ENCODE peak calls at places on chromosome 17, in six cellular contexts. J is brain microvascular endothelial cell, U is BE2C, K is heart right ventricle, H is PC-3, R is HFF-Myc. Q is an unnamed sample.
A peak's percentile ranks its signal among the peaks of the same experiment; 100 is the strongest.

GRCh38 chr17:64357191-64357981 is 33.3 kb downstream of the PECAM1 start:
- DNase-seq in J (peak; percentile 87), U (no peak), K (peak; percentile 66), H (peak; percentile 76), R (peak; percentile 99), Q (no peak)

GRCh38 chr17:43372273-43372911 is 26.4 kb upstream of the ARL4D start:
- DNase-seq in J (no peak), U (peak; percentile 52), K (peak; percentile 43), H (no peak), R (no peak), Q (no peak)

GRCh38 chr17:62617894-62618472 is 9.5 kb upstream of the MRC2 start:
- DNase-seq in J (no peak), U (no peak), K (no peak), H (no peak), R (peak; percentile 39), Q (no peak)

GRCh38 chr17:76734080-76734840 is 2.9 kb downstream of the SRSF2 start:
- DNase-seq in J (no peak), U (no peak), K (no peak), H (no peak), R (no peak), Q (no peak)

GRCh38 chr17:12839042-12839441 is 49.7 kb downstream of the ARHGAP44 start:
- DNase-seq in J (no peak), U (no peak), K (no peak), H (no peak), R (no peak), Q (no peak)

GRCh38 chr17:17784599-17785264 is 52.1 kb downstream of the SREBF1 start:
- DNase-seq in J (peak; percentile 12), U (peak; percentile 66), K (no peak), H (peak; percentile 36), R (no peak), Q (no peak)

GRCh38 chr17:48961516-48962233 is 6.7 kb downstream of the GIP start:
- DNase-seq in J (peak; percentile 72), U (no peak), K (no peak), H (peak; percentile 64), R (no peak), Q (no peak)

GRCh38 chr17:59435238-59435637 is 103.8 kb downstream of the YPEL2 start:
- DNase-seq in J (peak; percentile 75), U (no peak), K (no peak), H (peak; percentile 97), R (no peak), Q (peak; percentile 72)

GRCh38 chr17:1627987-1628855 is at the start of gene SLC43A2:
- DNase-seq in J (peak; percentile 56), U (peak; percentile 85), K (peak; percentile 79), H (peak; percentile 69), R (no peak), Q (no peak)

GRCh38 chr17:43570518-43570928 is 24.4 kb upstream of the ETV4 start:
- DNase-seq in J (peak; percentile 41), U (no peak), K (no peak), H (peak; percentile 91), R (peak; percentile 51), Q (no peak)

GRCh38 chr17:57889892-57890856 is 40.3 kb upstream of the MRPS23 start:
- DNase-seq in J (peak; percentile 41), U (peak; percentile 50), K (peak; percentile 87), H (peak; percentile 98), R (no peak), Q (peak; percentile 66)

GRCh38 chr17:27954521-27955495 is 61.6 kb upstream of the LYRM9 start:
- DNase-seq in J (no peak), U (no peak), K (no peak), H (no peak), R (no peak), Q (no peak)

GRCh38 chr17:74919440-74920305 is 3.4 kb downstream of the USH1G start:
- DNase-seq in J (no peak), U (no peak), K (no peak), H (no peak), R (no peak), Q (no peak)

GRCh38 chr17:65154770-65155589 is 17.8 kb downstream of the RGS9 start:
- DNase-seq in J (no peak), U (no peak), K (no peak), H (peak; percentile 88), R (peak; percentile 38), Q (no peak)

GRCh38 chr17:78535285-78536197 is 41.7 kb downstream of the DNAH17 start:
- DNase-seq in J (no peak), U (no peak), K (no peak), H (peak; percentile 98), R (no peak), Q (no peak)

GRCh38 chr17:81731271-81731670 is 19.2 kb downstream of the SLC25A10 start:
- DNase-seq in J (peak; percentile 50), U (no peak), K (no peak), H (no peak), R (no peak), Q (peak; percentile 77)

GRCh38 chr17:19978206-19978802 is 676 bp upstream of the AKAP10 start:
- DNase-seq in J (no peak), U (no peak), K (no peak), H (no peak), R (no peak), Q (no peak)

GRCh38 chr17:49022391-49022941 is 25.3 kb downstream of the IGF2BP1 start:
- DNase-seq in J (peak; percentile 58), U (no peak), K (no peak), H (peak; percentile 42), R (no peak), Q (peak; percentile 82)

GRCh38 chr17:74215332-74215727 is 2.0 kb downstream of the TTYH2 start:
- DNase-seq in J (no peak), U (no peak), K (peak; percentile 56), H (no peak), R (no peak), Q (no peak)

GRCh38 chr17:61325382-61326073 is 74.1 kb upstream of the TBX2 start:
- DNase-seq in J (peak; percentile 65), U (peak; percentile 91), K (no peak), H (peak; percentile 82), R (no peak), Q (no peak)

GRCh38 chr17:28944862-28945741 is 6.2 kb downstream of the PHF12 start:
- DNase-seq in J (peak; percentile 33), U (no peak), K (no peak), H (peak; percentile 29), R (no peak), Q (no peak)

GRCh38 chr17:28741358-28742349 is 2.2 kb upstream of the TRAF4 start:
- DNase-seq in J (no peak), U (no peak), K (no peak), H (no peak), R (no peak), Q (no peak)

GRCh38 chr17:2192367-2193028 is 111.1 kb downstream of the SMG6 start:
- DNase-seq in J (peak; percentile 95), U (peak; percentile 41), K (no peak), H (peak; percentile 88), R (peak; percentile 98), Q (peak; percentile 77)

GRCh38 chr17:21462259-21462658 is 86.1 kb downstream of the KCNJ12 start:
- DNase-seq in J (no peak), U (no peak), K (no peak), H (no peak), R (no peak), Q (no peak)

GRCh38 chr17:37725601-37726146 is 19.2 kb downstream of the HNF1B start:
- DNase-seq in J (no peak), U (no peak), K (no peak), H (no peak), R (no peak), Q (no peak)

GRCh38 chr17:28727727-28728363 is 743 bp upstream of the NEK8 start:
- DNase-seq in J (peak; percentile 35), U (peak; percentile 48), K (peak; percentile 43), H (peak; percentile 68), R (no peak), Q (no peak)

GRCh38 chr17:81365148-81365600 is 30.1 kb upstream of the BAHCC1 start:
- DNase-seq in J (peak; percentile 81), U (no peak), K (peak; percentile 46), H (peak; percentile 92), R (no peak), Q (peak; percentile 89)

DNA sequence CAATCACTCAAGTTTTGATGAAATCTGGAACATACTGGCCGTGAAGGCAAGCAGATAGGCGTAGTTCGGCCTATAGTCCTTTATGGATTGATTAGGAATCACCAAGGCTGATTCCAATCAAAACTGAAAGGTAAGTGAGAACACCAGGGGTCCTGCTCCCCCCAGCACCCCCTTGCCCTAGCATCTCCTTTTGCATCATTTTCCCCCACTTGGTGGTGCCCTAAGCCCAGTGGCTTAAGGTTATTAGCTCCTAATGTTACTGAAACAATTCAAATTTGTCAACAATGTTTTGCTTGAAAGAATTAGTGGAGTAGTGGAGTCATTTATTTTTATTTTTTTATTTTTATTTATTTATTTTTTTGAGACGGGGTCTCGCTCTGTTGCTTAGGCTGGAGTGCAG is 4.9 kb downstream of the SLFN14 start:
- DNase-seq in J (no peak), U (no peak), K (no peak), H (peak; percentile 27), R (no peak), Q (no peak)
- TF ChIP-seq CTCF in J (peak; percentile 32), U (peak; percentile 47), K (no peak), H (peak; percentile 36), R (peak; percentile 21), Q (peak; percentile 18)

GRCh38 chr17:32288600-32288999 is 23.0 kb downstream of the RHBDL3 start:
- DNase-seq in J (no peak), U (no peak), K (no peak), H (no peak), R (no peak), Q (no peak)
- H3K4me3 ChIP-seq in J (no peak overlapping the region), U (no peak overlapping the region), K (no peak overlapping the region), H (no peak overlapping the region), R (no peak overlapping the region), Q (no peak overlapping the region)

GRCh38 chr17:56594528-56595418 is 1.3 kb downstream of the NOG start:
- DNase-seq in J (no peak), U (peak; percentile 11), K (no peak), H (peak; percentile 56), R (no peak), Q (no peak)
- TF ChIP-seq CTCF in J (peak; percentile 19), U (no peak), K (no peak), H (peak; percentile 39), R (no peak), Q (no peak)

DNA sequence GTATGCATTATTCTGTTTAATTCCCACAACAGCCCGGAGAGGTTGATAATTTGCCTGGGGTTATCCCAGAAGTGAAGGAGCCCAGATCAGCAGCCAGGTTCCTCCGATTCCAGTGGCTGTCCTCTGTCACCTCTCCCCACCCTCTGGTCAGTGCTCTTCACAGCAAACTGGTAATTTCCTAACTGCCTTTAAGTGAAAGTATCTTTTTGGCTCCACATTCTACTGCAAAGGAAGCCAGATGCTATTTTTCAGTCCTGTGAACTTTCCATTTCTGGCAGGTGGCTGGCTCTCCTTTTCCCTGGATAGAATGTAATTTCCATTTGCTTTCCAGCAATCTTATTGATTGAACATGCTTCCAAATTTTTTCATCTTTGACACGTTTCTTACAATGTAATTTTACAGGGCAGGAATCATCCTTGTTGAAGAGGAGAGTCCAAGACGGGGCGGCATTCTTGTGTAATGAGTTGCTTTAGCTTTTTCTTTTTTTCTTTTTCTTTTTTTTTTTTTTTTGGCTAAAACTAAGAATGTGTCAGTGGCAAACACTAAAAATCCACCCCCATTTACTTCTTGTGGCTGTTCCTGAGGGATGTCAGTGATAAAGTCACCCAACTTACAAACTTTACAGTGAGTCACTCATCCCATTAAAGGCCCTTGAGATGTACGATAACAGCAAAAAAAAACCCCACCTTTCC is 29.6 kb upstream of the PRKCA start:
- DNase-seq in J (peak; percentile 51), U (no peak), K (no peak), H (peak; percentile 96), R (peak; percentile 65), Q (no peak)
- H3K4me3 ChIP-seq in J (no peak overlapping the region), U (no peak overlapping the region), K (no peak overlapping the region), H (peak overlapping the region; percentile 56), R (no peak overlapping the region), Q (no peak overlapping the region)